ENCODE peak calls at places on chromosomes 13 and 19, in seven cellular contexts. Y is neural crest cell, R is adrenal gland, B is breast epithelium, N is astrocyte of the spinal cord, S is ovary, I is left ventricle myocardium inferior. J is an unnamed sample.

GRCh38 chr13:99895428-99895998 is 76.1 kb downstream of the ZIC5 start:
- DNase-seq in Y (no peak), R (no peak), B (no peak), N (peak), S (no peak), I (no peak), J (no peak)

GRCh38 chr13:43686557-43686956 is 100.2 kb downstream of the ENOX1 start:
- DNase-seq in Y (no peak), R (peak), B (no peak), N (peak), S (no peak), I (peak), J (peak)

GRCh38 chr13:74889321-74889720 is 592.6 kb downstream of the TBC1D4 start:
- DNase-seq in Y (no peak), R (no peak), B (no peak), N (no peak), S (no peak), I (no peak), J (no peak)

GRCh38 chr19:56191115-56191514 is 6.5 kb downstream of the ZSCAN5B start:
- DNase-seq in Y (no peak), R (no peak), B (no peak), N (no peak), S (no peak), I (no peak), J (no peak)

GRCh38 chr19:11541238-11541637 is 2.6 kb downstream of the CNN1 start:
- DNase-seq in Y (no peak), R (no peak), B (no peak), N (no peak), S (no peak), I (no peak), J (no peak)

GRCh38 chr19:58367698-58368454 is 5.3 kb upstream of the ZNF497 start:
- DNase-seq in Y (no peak), R (no peak), B (no peak), N (no peak), S (no peak), I (no peak), J (no peak)

GRCh38 chr19:48533770-48534169 is 18.2 kb upstream of the SULT2B1 start:
- DNase-seq in Y (no peak), R (peak), B (no peak), N (no peak), S (no peak), I (no peak), J (no peak)

GRCh38 chr13:36959438-36960116 is 39.5 kb upstream of the SMAD9 start:
- DNase-seq in Y (no peak), R (no peak), B (no peak), N (no peak), S (no peak), I (no peak), J (no peak)

GRCh38 chr19:27966390-27966816 is 1246.5 kb downstream of the UQCRFS1 start:
- DNase-seq in Y (no peak), R (no peak), B (no peak), N (peak), S (no peak), I (no peak), J (peak)

GRCh38 chr13:46529509-46529908 is 23.5 kb upstream of the LRCH1 start:
- DNase-seq in Y (no peak), R (no peak), B (no peak), N (no peak), S (no peak), I (no peak), J (no peak)

GRCh38 chr13:107361666-107362065 is 793.7 kb upstream of the ARGLU1 start:
- DNase-seq in Y (no peak), R (no peak), B (no peak), N (no peak), S (no peak), I (no peak), J (no peak)

GRCh38 chr13:106530209-106530906 is 5.1 kb downstream of the EFNB2 start:
- DNase-seq in Y (no peak), R (no peak), B (no peak), N (no peak), S (no peak), I (no peak), J (no peak)

GRCh38 chr13:40271931-40272775 is 394.3 kb downstream of the FOXO1 start:
- DNase-seq in Y (no peak), R (peak), B (peak), N (peak), S (peak), I (peak), J (peak)

GRCh38 chr13:95319551-95320274 is 18.5 kb upstream of the ABCC4 start:
- DNase-seq in Y (no peak), R (no peak), B (no peak), N (no peak), S (no peak), I (no peak), J (no peak)

GRCh38 chr13:107730835-107731234 is 484.5 kb downstream of the LIG4 start:
- DNase-seq in Y (no peak), R (no peak), B (no peak), N (peak), S (no peak), I (no peak), J (no peak)

GRCh38 chr19:7658219-7658686 is 10.6 kb upstream of the RETN start:
- DNase-seq in Y (no peak), R (no peak), B (no peak), N (no peak), S (no peak), I (no peak), J (no peak)

GRCh38 chr19:4376991-4377781 is 23.2 kb downstream of the SH3GL1 start:
- DNase-seq in Y (no peak), R (no peak), B (no peak), N (peak), S (no peak), I (no peak), J (peak)

GRCh38 chr13:84812078-84812477 is 929.8 kb upstream of the SLITRK1 start:
- DNase-seq in Y (no peak), R (no peak), B (no peak), N (no peak), S (no peak), I (no peak), J (no peak)

GRCh38 chr13:106738279-106738678 is 170.3 kb upstream of the ARGLU1 start:
- DNase-seq in Y (no peak), R (no peak), B (no peak), N (no peak), S (no peak), I (no peak), J (no peak)

GRCh38 chr13:78638216-78638615 is 20.7 kb downstream of the OBI1 start:
- DNase-seq in Y (no peak), R (no peak), B (no peak), N (no peak), S (no peak), I (no peak), J (no peak)

GRCh38 chr13:99214232-99214631 is 13.6 kb downstream of the UBAC2 start:
- DNase-seq in Y (no peak), R (no peak), B (no peak), N (no peak), S (no peak), I (no peak), J (no peak)

GRCh38 chr13:21458457-21458815 is 667 bp downstream of the ZDHHC20 start:
- DNase-seq in Y (peak), R (peak), B (peak), N (no peak), S (peak), I (peak), J (no peak)

GRCh38 chr19:12052571-12053169 is at the start of gene ZNF878:
- DNase-seq in Y (peak), R (peak), B (peak), N (peak), S (peak), I (peak), J (peak)

GRCh38 chr19:7561229-7561806 is 25.8 kb downstream of the PNPLA6 start:
- DNase-seq in Y (no peak), R (no peak), B (no peak), N (no peak), S (no peak), I (no peak), J (no peak)

GRCh38 chr13:32045963-32046785 is 14.6 kb downstream of the FRY start:
- DNase-seq in Y (no peak), R (peak), B (no peak), N (peak), S (no peak), I (no peak), J (no peak)

GRCh38 chr13:41740479-41740878 is 220.4 kb downstream of the VWA8 start:
- DNase-seq in Y (no peak), R (no peak), B (no peak), N (no peak), S (no peak), I (no peak), J (no peak)

GRCh38 chr19:58395220-58395978 is at the start of gene RNF225:
- DNase-seq in Y (no peak), R (no peak), B (peak), N (no peak), S (no peak), I (no peak), J (no peak)

GRCh38 chr19:7652061-7652641 is 15.2 kb downstream of the STXBP2 start:
- DNase-seq in Y (peak), R (peak), B (peak), N (peak), S (peak), I (peak), J (peak)

GRCh38 chr19:40266111-40266510 is 19.0 kb downstream of the AKT2 start:
- DNase-seq in Y (no peak), R (peak), B (no peak), N (no peak), S (no peak), I (peak), J (no peak)

GRCh38 chr13:74061939-74062595 is 72.1 kb downstream of the KLF12 start:
- DNase-seq in Y (no peak), R (peak), B (no peak), N (peak), S (no peak), I (no peak), J (no peak)

GRCh38 chr19:18109363-18109730 is 11.8 kb downstream of the MAST3 start:
- DNase-seq in Y (no peak), R (peak), B (no peak), N (no peak), S (no peak), I (no peak), J (no peak)

GRCh38 chr13:33918199-33918932 is 100.4 kb downstream of the RFC3 start:
- DNase-seq in Y (no peak), R (peak), B (no peak), N (peak), S (no peak), I (no peak), J (peak)

GRCh38 chr19:42375415-42376176 is 14.5 kb downstream of the CNFN start:
- DNase-seq in Y (no peak), R (no peak), B (no peak), N (no peak), S (no peak), I (no peak), J (no peak)

GRCh38 chr13:44619651-44620050 is 43.5 kb upstream of the TSC22D1 start:
- DNase-seq in Y (no peak), R (no peak), B (no peak), N (no peak), S (no peak), I (no peak), J (no peak)

GRCh38 chr19:5850189-5850588 is 1.1 kb downstream of the FUT3 start:
- DNase-seq in Y (no peak), R (no peak), B (no peak), N (no peak), S (no peak), I (no peak), J (no peak)

GRCh38 chr13:110914293-110915056 is 394 bp downstream of the ANKRD10 start:
- DNase-seq in Y (peak), R (peak), B (no peak), N (peak), S (peak), I (peak), J (peak)

DNA sequence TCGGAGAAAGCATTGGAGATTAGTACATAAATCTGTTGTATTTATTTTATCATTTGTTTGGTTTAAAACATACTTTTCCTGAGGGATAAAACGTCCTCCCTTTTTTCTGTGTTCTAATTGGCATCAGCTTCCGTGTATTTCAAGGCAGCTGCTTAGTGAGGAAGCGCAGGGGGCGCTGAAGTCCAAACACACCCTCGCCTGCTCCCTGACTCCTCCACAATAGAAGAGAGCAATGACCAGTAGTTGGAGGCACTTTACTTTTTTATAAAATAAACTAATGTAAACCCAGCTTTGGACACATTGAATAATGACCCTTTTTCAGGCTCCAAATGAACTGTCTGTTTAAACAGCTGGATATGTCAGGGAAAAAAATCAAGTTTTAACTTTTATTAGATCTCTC is 79.9 kb downstream of the RNASEH2B start:
- DNase-seq in Y (no peak), R (no peak), B (no peak), N (peak), S (no peak), I (no peak), J (no peak)
- TF ChIP-seq CTCF in Y (peak), R (no peak), B (no peak), N (peak), S (no peak), I (peak), J (peak)

DNA sequence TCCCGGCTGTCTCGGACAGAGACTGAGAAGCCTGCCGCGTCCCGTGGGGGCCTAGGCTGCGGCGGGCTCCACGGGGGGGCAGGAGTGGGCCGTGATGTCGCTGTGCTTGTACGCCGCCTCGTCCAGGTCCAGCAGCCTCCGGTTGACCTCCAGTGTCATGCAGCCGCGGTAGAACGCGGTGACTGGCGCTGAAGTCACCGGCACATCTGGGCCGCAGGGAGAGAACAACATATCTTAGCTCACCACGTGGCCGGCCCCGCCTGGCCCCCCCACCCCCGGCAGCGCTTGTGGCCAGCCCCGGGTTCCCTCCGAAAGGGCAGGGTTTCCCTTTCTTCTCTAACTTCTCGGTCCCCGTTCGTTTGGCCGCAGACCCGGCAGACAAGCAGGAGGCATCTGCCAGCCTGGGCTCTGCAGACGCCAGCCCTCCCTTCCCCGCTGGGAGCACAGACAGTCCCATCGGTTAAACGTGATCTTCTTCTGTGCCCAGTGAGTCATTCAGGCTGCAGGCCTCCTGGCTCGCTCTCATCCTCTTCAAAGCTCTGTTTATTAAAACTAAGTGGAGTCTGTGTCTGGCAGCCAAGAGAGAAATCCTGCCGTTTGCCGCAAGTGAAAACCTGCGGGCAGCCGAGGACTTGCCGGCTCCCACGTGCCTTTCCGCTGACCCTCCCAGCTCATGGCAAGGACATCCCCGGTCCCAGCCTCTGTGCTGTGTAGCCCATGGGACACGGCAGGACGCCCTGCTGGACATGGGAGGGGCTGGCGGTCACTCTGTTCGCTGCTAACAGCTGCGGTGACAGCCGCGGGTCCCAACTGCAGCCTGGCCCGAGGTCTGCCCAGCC is 42.8 kb downstream of the GAS6 start:
- DNase-seq in Y (no peak), R (peak), B (peak), N (peak), S (peak), I (peak), J (peak)
- TF ChIP-seq CTCF in Y (no peak), R (peak), B (peak), N (peak), S (no peak), I (peak), J (peak)

DNA sequence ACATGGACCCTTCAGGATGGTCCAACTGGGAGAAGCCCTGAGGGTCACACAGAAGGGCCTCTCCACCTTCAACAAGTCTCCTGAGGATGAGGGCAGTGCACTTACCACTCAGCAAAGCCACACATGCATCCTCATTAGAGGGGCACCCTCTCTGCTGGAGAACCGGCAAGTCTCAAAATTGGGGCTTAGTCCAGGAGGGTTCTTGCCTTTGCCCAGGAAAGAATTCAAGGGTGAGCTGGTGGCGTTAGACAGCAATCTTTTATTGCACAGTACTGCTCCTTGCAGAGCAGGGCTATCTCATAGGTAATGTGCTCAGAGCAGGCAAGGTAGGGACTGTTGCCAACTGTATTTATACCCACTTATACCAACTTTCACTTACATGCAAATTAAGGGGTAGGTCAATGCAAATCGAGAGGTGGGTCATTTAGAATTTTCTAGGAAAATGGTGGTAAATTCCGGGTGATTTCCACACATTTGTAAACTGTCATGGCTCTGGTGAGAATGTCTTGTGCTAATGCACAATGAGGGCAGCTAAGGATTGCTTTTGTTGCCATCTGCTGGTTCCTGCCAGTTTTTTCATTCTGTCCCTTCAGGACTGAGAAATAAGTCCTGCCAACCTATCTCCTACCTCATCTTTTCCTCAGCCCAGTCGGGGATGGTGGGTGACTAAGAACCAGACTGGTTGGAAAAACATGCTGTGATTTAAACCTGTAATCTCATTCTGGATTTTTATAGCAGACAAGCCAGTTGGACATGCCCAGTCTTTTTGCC is 27.8 kb upstream of the IGSF23 start:
- DNase-seq in Y (no peak), R (peak), B (no peak), N (peak), S (no peak), I (no peak), J (peak)
- TF ChIP-seq CTCF in Y (no peak), R (peak), B (no peak), N (no peak), S (no peak), I (no peak), J (peak)

GRCh38 chr13:64993514-64994164 is 2236.5 kb downstream of the PCDH9 start:
- DNase-seq in Y (no peak), R (no peak), B (no peak), N (no peak), S (no peak), I (no peak), J (no peak)

GRCh38 chr13:64992314-64992713 is 2237.8 kb downstream of the PCDH9 start:
- DNase-seq in Y (no peak), R (no peak), B (no peak), N (no peak), S (no peak), I (no peak), J (no peak)

GRCh38 chr13:64997438-64997837 is 2232.7 kb downstream of the PCDH9 start:
- DNase-seq in Y (no peak), R (no peak), B (no peak), N (no peak), S (no peak), I (no peak), J (no peak)
- TF ChIP-seq CTCF in Y (peak), R (no peak), B (no peak), N (no peak), S (no peak), I (no peak), J (peak)

GRCh38 chr19:13152356-13152853 is 2.2 kb downstream of the IER2 start:
- DNase-seq in Y (no peak), R (no peak), B (no peak), N (no peak), S (no peak), I (no peak), J (no peak)

GRCh38 chr19:13150187-13150918 is at the start of the genes IER2 and STX10:
- DNase-seq in Y (peak), R (peak), B (peak), N (peak), S (peak), I (peak), J (peak)

GRCh38 chr19:13151605-13152355 is 1.6 kb downstream of the IER2 start:
- DNase-seq in Y (peak), R (peak), B (peak), N (peak), S (peak), I (peak), J (peak)

GRCh38 chr19:13149628-13150186 is 468 bp downstream of the STX10 start:
- DNase-seq in Y (peak), R (peak), B (no peak), N (peak), S (peak), I (peak), J (peak)

DNA sequence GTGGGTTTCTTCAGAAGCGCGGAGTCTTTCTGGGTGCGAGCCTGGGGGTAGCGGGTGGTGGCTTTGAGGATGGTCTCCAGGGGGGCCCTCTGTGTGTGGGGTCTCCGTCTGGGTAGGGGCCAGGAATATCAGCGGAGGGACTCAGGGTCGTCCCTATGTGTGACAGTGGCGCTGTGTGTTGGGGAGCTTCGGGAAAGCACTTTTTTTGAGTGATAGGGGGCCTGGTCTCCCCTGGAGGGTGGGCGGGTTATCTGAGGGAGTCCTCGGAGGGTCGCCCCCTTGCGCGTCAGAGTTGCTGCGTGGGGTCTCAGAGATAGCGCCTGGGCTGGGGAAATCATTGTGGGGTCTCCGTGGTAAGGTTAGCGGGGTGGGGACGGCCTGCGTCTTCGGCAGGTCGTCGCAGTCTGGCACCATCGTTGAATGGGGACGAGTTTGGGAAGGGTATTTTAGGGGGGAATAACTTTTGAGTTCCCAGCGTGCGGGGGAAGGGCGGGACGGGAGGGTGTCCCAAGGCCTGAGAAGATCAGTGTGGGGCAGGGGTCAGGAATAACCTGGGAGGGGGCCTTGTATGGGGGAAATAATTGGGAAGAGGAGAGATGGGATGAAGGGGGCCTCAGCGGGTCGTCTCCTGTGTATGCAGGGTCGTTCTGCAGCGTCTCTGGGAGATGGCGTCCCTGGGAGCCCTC is 851 bp downstream of the IER2 start:
- DNase-seq in Y (no peak), R (peak), B (no peak), N (no peak), S (peak), I (peak), J (no peak)
- TF ChIP-seq CTCF in Y (no peak), R (no peak), B (no peak), N (no peak), S (no peak), I (no peak), J (no peak)

J was measured in HFFc6.